ENCODE peak calls at places on chromosomes 16 and 17, in seven cellular contexts. F is stomach, T is NAMALWA, D is AG10803, H is NCI-H1048, Q is cardiac muscle cell, Y is pons. G is an unnamed sample.

GRCh38 chr16:85141491-85142128 is 29.3 kb upstream of the CIBAR2 start:
- DNase-seq in H (no peak), Q (peak), D (no peak), T (no peak), Y (no peak), F (no peak), G (peak)

GRCh38 chr16:67842509-67843342 is 606 bp downstream of the THAP11 start:
- DNase-seq in F (peak), Q (peak), H (no peak), D (peak), Y (peak), T (peak), G (no peak)

GRCh38 chr17:72976971-72977767 is 115.3 kb downstream of the SLC39A11 start:
- DNase-seq in T (no peak), F (peak), Y (peak), H (no peak), D (peak), Q (peak), G (peak)

GRCh38 chr17:48456584-48456983 is 26.6 kb upstream of the SKAP1 start:
- DNase-seq in D (no peak), Q (no peak), F (no peak), T (no peak), Y (no peak), H (no peak), G (peak)

GRCh38 chr16:81457326-81458133 is 12.9 kb downstream of the CMIP start:
- DNase-seq in Y (no peak), H (no peak), F (no peak), Q (peak), T (no peak), D (peak), G (peak)

GRCh38 chr16:57824880-57825279 is 22.6 kb upstream of the KIFC3 start:
- DNase-seq in T (no peak), F (no peak), Q (no peak), D (no peak), Y (no peak), H (no peak), G (no peak)

GRCh38 chr17:79792984-79793923 is 3.6 kb downstream of the CBX8 start:
- DNase-seq in F (no peak), Q (peak), T (no peak), H (no peak), D (peak), Y (no peak), G (no peak)

GRCh38 chr17:18156171-18156975 is 27.3 kb upstream of the ALKBH5 start:
- DNase-seq in F (no peak), Q (no peak), D (no peak), T (no peak), Y (no peak), H (no peak), G (no peak)

GRCh38 chr16:46970089-46970488 is 3.4 kb downstream of the DNAJA2 start:
- DNase-seq in F (peak), H (no peak), T (no peak), D (no peak), Y (peak), Q (no peak), G (no peak)

GRCh38 chr17:45143767-45144198 is 4.5 kb upstream of the HEXIM1 start:
- DNase-seq in Q (peak), F (peak), T (no peak), Y (peak), H (no peak), D (peak), G (peak)

GRCh38 chr17:41521574-41522261 is 3.0 kb upstream of the KRT15 start:
- DNase-seq in T (no peak), Y (no peak), D (peak), Q (peak), F (peak), H (no peak), G (peak)

GRCh38 chr16:68786685-68787418 is 49.8 kb downstream of the CDH1 start:
- DNase-seq in H (no peak), F (no peak), D (peak), Q (peak), Y (peak), T (no peak), G (no peak)

G was measured in K562.